ENCODE peak calls at places on chromosomes 12 and 14, in four cellular contexts. K is osteocyte, X is neural crest cell, R is ovary. A is an unnamed sample.

GRCh38 chr12:71503579-71504470 is 64.2 kb downstream of the LGR5 start:
- DNase-seq in X (no peak), K (no peak), R (no peak), A (no peak)

GRCh38 chr14:74978416-74978947 is 23.1 kb upstream of the PGF start:
- DNase-seq in R (no peak), X (no peak), K (no peak), A (no peak)

GRCh38 chr12:12273291-12273957 is 6.6 kb upstream of the LRP6 start:
- DNase-seq in K (no peak), R (no peak), X (no peak), A (no peak)

GRCh38 chr14:84926656-84927055 is 603.3 kb upstream of the FLRT2 start:
- DNase-seq in K (no peak), X (no peak), R (no peak), A (no peak)

GRCh38 chr14:102131741-102132140 is 8.0 kb upstream of the WDR20 start:
- DNase-seq in X (no peak), K (no peak), R (no peak), A (no peak)

GRCh38 chr14:65946494-65946893 is 534.0 kb downstream of the FUT8 start:
- DNase-seq in K (no peak), X (no peak), R (no peak), A (no peak)

GRCh38 chr12:116539905-116540482 is 19.2 kb upstream of the MAP1LC3B2 start:
- DNase-seq in X (no peak), K (no peak), R (peak; percentile 52), A (peak; percentile 92)

GRCh38 chr12:92467886-92468285 is 234.9 kb upstream of the PLEKHG7 start:
- DNase-seq in K (no peak), R (no peak), X (no peak), A (no peak)

GRCh38 chr12:117803013-117803412 is 165.8 kb downstream of the KSR2 start:
- DNase-seq in K (no peak), X (no peak), R (no peak), A (no peak)

GRCh38 chr12:685388-685787 is 22.1 kb upstream of the NINJ2 start:
- DNase-seq in K (no peak), R (no peak), X (no peak), A (no peak)

GRCh38 chr12:111767362-111768158 is 827 bp downstream of the ALDH2 start:
- DNase-seq in R (no peak), X (no peak), K (no peak), A (peak; percentile 29)

GRCh38 chr12:29739279-29739991 is 44.3 kb downstream of the TMTC1 start:
- DNase-seq in X (no peak), K (no peak), R (no peak), A (no peak)

GRCh38 chr12:78062781-78063180 is 232.1 kb downstream of the NAV3 start:
- DNase-seq in X (no peak), K (no peak), R (peak; percentile 48), A (peak; percentile 56)

GRCh38 chr14:71354801-71355200 is 447.5 kb downstream of the PCNX1 start:
- DNase-seq in X (no peak), K (no peak), R (no peak), A (no peak)

GRCh38 chr12:60138526-60138925 is 542.7 kb downstream of the SLC16A7 start:
- DNase-seq in K (no peak), R (no peak), X (no peak), A (no peak)

GRCh38 chr12:87140257-87140656 is 884.1 kb upstream of the MGAT4C start:
- DNase-seq in X (no peak), R (no peak), K (no peak), A (no peak)

GRCh38 chr14:54182419-54183040 is 214.3 kb upstream of the CDKN3 start:
- DNase-seq in X (no peak), R (no peak), K (no peak), A (no peak)

GRCh38 chr12:72010365-72010764 is 71.7 kb downstream of the TPH2 start:
- DNase-seq in X (no peak), K (no peak), R (no peak), A (no peak)

GRCh38 chr12:82896286-82896685 is 209.6 kb downstream of the TMTC2 start:
- DNase-seq in X (no peak), R (no peak), K (no peak), A (no peak)

DNA sequence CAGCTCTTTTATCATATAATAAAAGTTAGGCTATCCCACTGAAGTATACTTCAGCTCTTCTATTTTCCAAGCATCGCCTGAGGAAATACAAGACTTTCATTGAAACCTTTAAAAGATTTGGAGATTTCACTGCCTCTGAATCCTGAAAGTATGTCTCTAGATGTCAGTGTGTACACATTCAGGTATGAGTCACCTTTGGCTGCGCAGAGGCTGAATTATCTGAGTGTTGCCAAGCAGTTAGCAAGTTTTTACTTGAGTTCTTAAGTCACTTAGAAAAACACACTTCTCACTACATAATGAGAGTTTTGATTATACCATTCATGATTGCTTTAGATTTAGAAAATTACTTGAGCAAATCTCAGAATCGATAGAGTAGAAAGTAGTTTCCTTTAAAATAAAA is 210.3 kb downstream of the TMTC2 start:
- DNase-seq in X (no peak), K (no peak), R (no peak), A (peak; percentile 67)
- TF ChIP-seq CTCF in X (no peak), K (no peak), R (no peak), A (no peak)

GRCh38 chr14:68653754-68654153 is 139.1 kb downstream of the ZFP36L1 start:
- DNase-seq in X (no peak), R (no peak), K (peak; percentile 34), A (no peak)
- TF ChIP-seq CTCF in X (no peak), R (no peak), K (no peak), A (no peak)

GRCh38 chr12:9001233-9001632 is 11.9 kb downstream of the KLRG1 start:
- DNase-seq in X (no peak), R (peak; percentile 51), K (no peak), A (no peak)

GRCh38 chr12:8996682-8997405 is 7.5 kb downstream of the KLRG1 start:
- DNase-seq in X (no peak), R (no peak), K (no peak), A (no peak)

DNA sequence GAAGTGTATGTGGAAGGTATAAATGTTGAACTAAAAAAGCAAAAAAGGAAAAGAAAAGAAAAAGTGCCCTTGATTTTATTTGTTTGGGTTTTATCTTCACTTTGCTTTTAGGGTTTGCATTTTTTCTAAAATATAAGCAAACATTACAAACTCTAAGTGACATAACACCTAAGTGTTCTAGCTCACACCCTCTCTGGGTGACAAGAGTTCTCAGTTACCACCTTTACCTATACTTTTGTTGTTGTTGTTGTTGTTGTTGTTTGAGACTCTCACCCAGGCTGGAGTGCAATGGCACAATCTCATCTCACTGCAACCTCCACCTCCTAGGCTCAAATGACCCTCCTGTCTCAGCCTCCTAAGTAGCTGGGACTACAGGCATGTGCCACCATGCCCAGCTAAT is 13.0 kb downstream of the KLRG1 start:
- DNase-seq in K (no peak), R (no peak), X (no peak), A (no peak)
- TF ChIP-seq CTCF in K (no peak), R (no peak), X (no peak), A (no peak)

GRCh38 chr12:55955800-55956508 is 9.9 kb downstream of the PMEL start:
- DNase-seq in R (no peak), K (no peak), X (no peak), A (peak; percentile 20)
- TF ChIP-seq CTCF in R (no peak), K (no peak), X (peak; percentile 57), A (no peak)

DNA sequence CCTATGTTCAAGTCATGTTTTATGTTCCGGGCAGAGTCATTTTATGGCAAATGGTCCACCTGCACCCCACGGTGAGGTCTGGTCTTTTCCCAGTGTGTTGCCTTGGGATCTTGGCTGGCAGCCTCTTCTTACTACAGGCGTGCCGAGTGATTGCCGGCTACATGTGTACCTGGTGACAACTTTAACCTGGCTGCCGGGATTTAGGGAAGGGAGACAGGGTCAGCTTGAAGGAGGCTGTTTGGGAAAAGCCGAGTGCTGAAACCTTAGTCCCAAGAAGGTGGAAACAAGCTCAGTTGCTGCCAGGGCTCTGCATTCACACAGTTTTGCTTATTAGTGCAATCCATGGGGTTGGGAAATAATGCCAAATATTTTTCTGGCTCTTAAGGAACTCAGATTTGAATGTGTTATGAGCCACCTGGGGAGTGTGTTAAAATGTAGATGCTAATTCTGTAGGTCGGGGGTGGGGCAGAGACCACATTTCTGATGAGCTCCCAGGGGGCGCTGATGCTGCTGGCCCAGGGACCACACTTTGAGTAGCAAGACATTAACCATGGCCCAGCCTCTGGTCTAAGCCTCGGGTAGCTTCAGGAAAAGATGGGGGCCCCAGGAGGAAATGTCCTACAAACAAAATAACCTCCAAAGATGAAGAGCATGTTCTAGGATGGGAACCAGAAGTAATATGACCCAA is 179.6 kb downstream of the TBX5 start:
- DNase-seq in R (no peak), X (no peak), K (no peak), A (no peak)
- TF ChIP-seq CTCF in R (no peak), X (no peak), K (no peak), A (no peak)

DNA sequence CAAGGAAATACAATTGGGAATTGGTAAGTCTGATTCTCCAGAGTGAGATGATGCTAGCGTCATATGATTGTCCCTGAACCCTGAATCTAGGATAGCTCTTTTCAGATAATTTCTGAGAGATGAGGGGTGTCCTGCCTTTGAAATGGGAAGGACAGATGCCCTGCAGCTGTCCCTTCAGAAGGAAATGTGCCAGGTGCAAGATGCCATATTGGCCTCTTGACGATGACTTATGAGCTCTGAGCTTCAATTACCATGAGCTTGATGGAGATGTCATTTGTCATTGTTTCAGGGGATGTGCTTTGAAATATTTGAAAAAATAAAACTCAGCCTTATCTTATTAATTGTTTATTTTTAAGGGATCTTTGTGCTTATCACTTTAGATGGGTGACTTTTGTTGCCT is 185.1 kb downstream of the DACT1 start:
- DNase-seq in K (no peak), R (no peak), X (no peak), A (no peak)
- TF ChIP-seq CTCF in K (no peak), R (no peak), X (no peak), A (no peak)

GRCh38 chr12:10404798-10405197 is 4.8 kb downstream of the KLRC4 start:
- DNase-seq in R (no peak), K (no peak), X (no peak), A (no peak)
- TF ChIP-seq CTCF in R (no peak), K (no peak), X (no peak), A (no peak)

GRCh38 chr12:31009976-31010375 is 63.7 kb upstream of the DDX11 start:
- DNase-seq in R (no peak), K (no peak), X (no peak), A (no peak)

GRCh38 chr12:31008961-31009840 is 64.5 kb upstream of the DDX11 start:
- DNase-seq in K (no peak), X (no peak), R (no peak), A (no peak)

GRCh38 chr12:31011336-31011735 is 62.3 kb upstream of the DDX11 start:
- DNase-seq in X (no peak), R (no peak), K (no peak), A (no peak)

GRCh38 chr12:31015215-31015614 is 58.4 kb upstream of the DDX11 start:
- DNase-seq in X (no peak), R (no peak), K (no peak), A (peak; percentile 1)

GRCh38 chr12:31011746-31012567 is 61.7 kb upstream of the DDX11 start:
- DNase-seq in R (no peak), X (no peak), K (no peak), A (peak; percentile 0)
- TF ChIP-seq CTCF in R (no peak), X (peak; percentile 42), K (no peak), A (no peak)

GRCh38 chr12:6919588-6919987 is 5.2 kb downstream of the ENO2 start:
- DNase-seq in X (no peak), R (no peak), K (no peak), A (no peak)
- TF ChIP-seq CTCF in X (no peak), R (no peak), K (no peak), A (no peak)

A was measured in thyroid gland.